ENCODE peak calls at places on chromosomes 12 and 14, in six cellular contexts. Y is Calu3; X is HFFc6; B is activated CD4-positive, alpha-beta T cell treated with anti-CD3 and anti-CD28 coated beads, Interleukin-2, amount 50 U/mL, for 1 hour; D is hepatocyte; N is mucosa of descending colon. M is an unnamed sample.
A peak's percentile ranks its signal among the peaks of the same experiment; 100 is the strongest.

GRCh38 chr14:80638620-80639215 is 302.8 kb downstream of the CEP128 start:
- DNase-seq in Y (peak; percentile 21), X (peak; percentile 91), B (no peak), D (no peak), N (no peak), M (no peak)

GRCh38 chr14:51442513-51443175 is 202.6 kb downstream of the TMX1 start:
- DNase-seq in Y (peak; percentile 41), X (peak; percentile 94), B (no peak), D (peak; percentile 40), N (no peak), M (no peak)

GRCh38 chr14:101665478-101666078 is 95.9 kb upstream of the PPP2R5C start:
- DNase-seq in Y (peak; percentile 79), X (peak; percentile 40), B (peak; percentile 17), D (peak; percentile 60), N (no peak), M (peak; percentile 42)

GRCh38 chr14:69878251-69878650 is 965 bp upstream of the SMOC1 start:
- DNase-seq in Y (no peak), X (no peak), B (no peak), D (no peak), N (no peak), M (no peak)

GRCh38 chr14:64117671-64118402 is 176.3 kb downstream of the ESR2 start:
- DNase-seq in Y (no peak), X (no peak), B (no peak), D (no peak), N (no peak), M (no peak)

GRCh38 chr12:117236456-117237001 is 46.3 kb upstream of the FBXO21 start:
- DNase-seq in Y (peak; percentile 93), X (peak; percentile 51), B (peak; percentile 64), D (peak; percentile 84), N (peak; percentile 62), M (no peak)

GRCh38 chr12:3055712-3056467 is 21.3 kb upstream of the TSPAN9 start:
- DNase-seq in Y (no peak), X (no peak), B (no peak), D (no peak), N (no peak), M (no peak)

GRCh38 chr14:104224516-104225281 is 86.3 kb downstream of the KIF26A start:
- DNase-seq in Y (no peak), X (no peak), B (peak; percentile 19), D (peak; percentile 48), N (peak; percentile 65), M (no peak)

GRCh38 chr12:45310627-45310968 is 94.7 kb downstream of the ANO6 start:
- DNase-seq in Y (no peak), X (no peak), B (no peak), D (no peak), N (no peak), M (no peak)

GRCh38 chr12:59164991-59165718 is 244.9 kb upstream of the LRIG3 start:
- DNase-seq in Y (peak; percentile 30), X (peak; percentile 55), B (no peak), D (peak; percentile 61), N (no peak), M (no peak)

GRCh38 chr14:53924754-53925153 is 31.9 kb downstream of the BMP4 start:
- DNase-seq in Y (no peak), X (peak; percentile 93), B (no peak), D (peak; percentile 73), N (no peak), M (no peak)